ENCODE peak calls at places on chromosomes 6 and 20, in ten cellular contexts. Z, P, Q, E, V, H, N, F, I and C are unnamed samples.

GRCh38 chr20:46195264-46196038 is 77.3 kb downstream of the CD40 start:
- DNase-seq in V (no peak), I (no peak), Q (no peak), F (no peak), P (no peak), H (no peak), N (peak), Z (no peak), E (no peak), C (no peak)

GRCh38 chr20:43138061-43138860 is 51.4 kb downstream of the PTPRT start:
- DNase-seq in P (no peak), Z (no peak), V (no peak), F (no peak), E (no peak), N (no peak), Q (no peak), H (no peak), I (no peak), C (no peak)

GRCh38 chr6:116444991-116445566 is 16.1 kb upstream of the CALHM6 start:
- DNase-seq in H (no peak), I (no peak), Z (no peak), N (no peak), V (no peak), P (no peak), Q (no peak), F (no peak), E (no peak), C (no peak)

GRCh38 chr20:21681932-21682318 is 23.5 kb upstream of the PAX1 start:
- DNase-seq in Q (no peak), P (no peak), V (no peak), E (no peak), F (no peak), H (no peak), N (no peak), I (no peak), Z (no peak), C (no peak)

GRCh38 chr6:26033942-26034354 is 53.3 kb upstream of the HFE start:
- DNase-seq in H (no peak), E (peak), F (no peak), Q (peak), P (peak), N (no peak), Z (no peak), V (no peak), I (no peak), C (no peak)

GRCh38 chr20:53846640-53847039 is 223.8 kb downstream of the BCAS1 start:
- DNase-seq in P (no peak), E (no peak), V (no peak), F (no peak), I (no peak), Q (no peak), Z (no peak), N (no peak), H (no peak), C (no peak)

GRCh38 chr20:44571367-44571766 is 11.0 kb upstream of the PKIG start:
- DNase-seq in N (no peak), E (no peak), I (no peak), H (no peak), V (no peak), Z (no peak), Q (peak), P (no peak), F (no peak), C (no peak)

GRCh38 chr6:108798672-108799355 is 49.4 kb upstream of the ARMC2 start:
- DNase-seq in V (no peak), Z (no peak), F (peak), Q (no peak), I (no peak), E (peak), H (peak), P (no peak), N (peak), C (no peak)

GRCh38 chr20:347640-348484 is 951 bp downstream of the NRSN2 start:
- DNase-seq in P (peak), Q (peak), I (peak), N (peak), E (peak), F (peak), Z (peak), H (peak), V (peak), C (peak)

GRCh38 chr6:33746651-33747100 is at the start of gene IP6K3:
- DNase-seq in P (no peak), I (no peak), H (no peak), Z (no peak), E (no peak), Q (no peak), V (no peak), F (peak), N (no peak), C (no peak)

GRCh38 chr6:69866351-69867074 is at the start of gene COL19A1:
- DNase-seq in Z (no peak), N (no peak), I (no peak), F (peak), E (peak), P (peak), H (no peak), V (no peak), Q (peak), C (no peak)

GRCh38 chr6:79821859-79822258 is 125.5 kb downstream of the ELOVL4 start:
- DNase-seq in H (no peak), Q (no peak), N (no peak), P (no peak), E (no peak), V (no peak), Z (no peak), I (no peak), F (no peak), C (no peak)

GRCh38 chr6:11869656-11870340 is 91.2 kb upstream of the ADTRP start:
- DNase-seq in E (no peak), Z (no peak), N (no peak), H (no peak), F (no peak), I (no peak), V (no peak), P (no peak), Q (no peak), C (no peak)

GRCh38 chr6:137683886-137684285 is 183.2 kb upstream of the TNFAIP3 start:
- DNase-seq in Z (no peak), I (no peak), N (no peak), F (no peak), P (no peak), V (no peak), E (no peak), H (no peak), Q (no peak), C (no peak)

GRCh38 chr6:137879885-137880430 is 12.9 kb downstream of the TNFAIP3 start:
- DNase-seq in P (no peak), Z (no peak), V (no peak), E (no peak), Q (no peak), N (no peak), I (no peak), F (no peak), H (peak), C (no peak)

GRCh38 chr6:90729057-90729456 is 142.2 kb upstream of the MAP3K7 start:
- DNase-seq in I (no peak), P (no peak), Z (no peak), H (no peak), V (no peak), F (no peak), Q (no peak), E (no peak), N (no peak), C (no peak)

GRCh38 chr20:61951695-61952533 is 113.8 kb downstream of the TAF4 start:
- DNase-seq in Q (no peak), E (peak), H (no peak), F (no peak), Z (peak), I (no peak), V (no peak), P (no peak), N (no peak), C (no peak)

DNA sequence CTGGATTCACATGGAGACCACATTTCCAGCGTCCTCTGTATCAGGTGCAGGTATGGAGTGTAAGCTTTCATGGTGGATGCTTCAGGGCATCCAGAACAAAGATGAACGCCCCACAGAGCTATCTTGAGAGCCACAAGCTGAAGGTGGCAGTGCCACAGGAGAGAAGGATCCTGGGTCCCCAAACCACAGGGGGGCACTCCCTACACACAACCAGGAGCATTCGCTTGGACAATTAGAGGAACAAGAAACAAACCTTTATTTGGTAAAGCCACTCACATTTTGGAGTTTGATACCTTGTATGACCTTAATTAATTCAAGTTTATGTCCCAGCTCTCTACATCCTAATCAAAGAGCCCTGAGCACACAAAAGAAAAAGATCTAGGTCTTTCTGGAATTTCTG is 406.3 kb downstream of the PREX1 start:
- DNase-seq in F (no peak), I (no peak), E (no peak), P (no peak), V (no peak), H (no peak), Z (no peak), N (peak), Q (peak), C (no peak)
- TF ChIP-seq CTCF in F (no peak), I (peak), E (peak), P (no peak), V (no peak), H (no peak), Z (no peak), N (peak), Q (peak), C (no peak)

DNA sequence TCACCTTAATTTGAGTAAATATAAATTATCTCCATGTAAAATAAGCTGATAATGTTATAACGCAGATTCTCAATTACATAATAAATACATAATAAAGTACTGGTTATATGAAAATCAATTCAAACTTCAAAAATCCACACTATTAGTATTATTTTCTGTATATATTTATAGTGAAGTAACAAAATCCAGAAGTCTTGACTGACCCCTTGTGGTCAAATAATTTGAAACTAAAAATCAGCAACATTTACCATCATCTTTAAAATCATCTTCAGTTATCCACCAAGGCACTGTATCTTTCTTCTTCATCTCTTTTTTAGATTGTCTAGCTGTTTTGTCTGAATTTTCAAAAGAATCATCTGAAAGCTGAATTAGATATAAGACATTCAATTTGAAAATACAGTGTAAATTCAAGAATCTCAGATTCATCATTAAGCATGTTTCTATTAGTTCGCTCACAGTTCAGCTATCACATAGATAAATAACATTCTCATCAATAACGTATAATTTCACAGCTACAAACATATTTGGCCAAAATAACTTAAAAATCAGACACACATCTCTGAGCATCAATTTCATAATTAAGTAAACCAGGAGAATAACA is 6.5 kb downstream of the CEP162 start:
- DNase-seq in Q (peak), V (no peak), I (no peak), E (peak), N (no peak), F (peak), H (no peak), P (no peak), Z (no peak), C (no peak)
- TF ChIP-seq CTCF in Q (peak), V (no peak), I (peak), E (peak), N (no peak), F (peak), H (peak), P (peak), Z (peak), C (no peak)

GRCh38 chr6:13528232-13528631 is 40.8 kb upstream of the GFOD1 start:
- DNase-seq in Z (no peak), E (no peak), F (no peak), N (no peak), H (no peak), Q (peak), V (no peak), I (no peak), P (no peak), C (no peak)
- TF ChIP-seq CTCF in Z (no peak), E (no peak), F (peak), N (no peak), H (no peak), Q (peak), V (no peak), I (no peak), P (no peak), C (no peak)

GRCh38 chr6:7672066-7673062 is 53.5 kb upstream of the BMP6 start:
- DNase-seq in V (peak), N (peak), Q (no peak), E (no peak), I (no peak), H (no peak), Z (no peak), P (no peak), F (no peak), C (no peak)

GRCh38 chr6:7674291-7674690 is 51.6 kb upstream of the BMP6 start:
- DNase-seq in V (no peak), I (no peak), Q (no peak), E (no peak), F (no peak), H (no peak), P (no peak), Z (no peak), N (no peak), C (no peak)

GRCh38 chr6:7671581-7671980 is 54.3 kb upstream of the BMP6 start:
- DNase-seq in F (no peak), Z (no peak), I (no peak), V (no peak), P (no peak), Q (no peak), N (no peak), H (no peak), E (no peak), C (no peak)

GRCh38 chr6:7671076-7671475 is 54.8 kb upstream of the BMP6 start:
- DNase-seq in Q (no peak), N (no peak), Z (no peak), F (no peak), P (no peak), E (no peak), I (no peak), V (no peak), H (no peak), C (no peak)

DNA sequence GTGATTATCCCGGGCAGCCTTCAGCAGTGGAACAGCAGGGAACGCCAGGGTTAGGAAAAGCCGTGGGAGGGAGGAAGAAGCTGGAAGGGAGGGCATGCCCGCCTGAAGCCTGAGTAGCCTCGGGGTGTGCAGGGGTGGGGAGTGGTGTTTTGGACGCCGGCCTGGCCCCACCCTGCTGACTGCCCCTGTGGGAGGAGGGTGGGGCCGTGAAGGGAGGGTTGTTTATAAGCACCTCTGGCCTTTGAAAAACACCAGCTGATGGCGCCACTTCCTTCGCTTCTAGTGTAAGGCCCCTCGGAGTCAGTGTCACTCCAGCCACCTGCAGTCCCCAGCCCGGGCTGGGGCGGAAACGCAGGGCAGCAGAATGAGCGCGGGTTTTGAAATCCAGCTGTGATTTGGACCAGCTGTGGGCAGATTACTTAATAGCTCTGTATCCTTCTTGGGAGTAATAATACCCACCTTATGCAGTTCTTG is 52.8 kb upstream of the BMP6 start:
- DNase-seq in Q (no peak), H (no peak), V (peak), Z (no peak), I (no peak), F (peak), P (no peak), N (peak), E (peak), C (no peak)
- TF ChIP-seq CTCF in Q (peak), H (no peak), V (no peak), Z (no peak), I (no peak), F (no peak), P (no peak), N (peak), E (peak), C (no peak)

DNA sequence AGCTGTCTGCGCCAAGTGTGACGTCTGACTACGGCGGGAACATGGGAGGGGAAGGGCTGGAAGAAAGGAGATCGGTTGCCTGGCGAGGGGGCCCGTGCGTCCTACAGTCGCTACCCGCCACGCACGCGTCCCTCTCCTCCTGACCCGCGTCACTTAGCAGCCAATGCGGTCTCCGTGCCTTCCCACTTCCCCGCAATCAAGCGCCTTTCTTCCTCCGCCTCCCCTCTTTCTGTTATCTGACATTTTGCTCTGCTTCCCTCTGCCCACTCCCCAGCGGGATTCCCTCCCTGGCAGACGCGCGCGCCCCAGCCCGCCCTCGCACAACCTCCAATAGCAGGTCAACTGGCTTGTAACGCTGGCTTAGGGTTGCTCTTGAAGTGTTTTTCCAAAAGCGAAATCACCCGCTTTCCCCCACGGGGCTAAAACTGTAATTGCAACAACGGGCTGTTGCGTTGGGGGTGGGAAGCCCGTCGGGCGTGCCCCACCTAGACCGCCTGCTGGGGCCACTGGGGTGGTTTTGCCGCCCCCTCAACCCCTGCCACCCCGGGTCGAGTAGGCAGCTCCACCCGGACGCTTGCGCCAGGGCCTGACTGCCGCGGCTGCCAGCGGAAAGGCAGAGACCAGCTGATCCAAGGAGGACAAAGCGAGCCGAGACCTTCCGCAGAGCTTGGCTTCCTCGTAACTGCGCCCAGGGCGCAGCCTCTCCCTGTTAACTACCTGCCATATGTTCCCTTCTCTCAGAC is 6.2 kb upstream of the SOX4 start:
- DNase-seq in V (peak), I (peak), N (peak), F (peak), Q (no peak), P (peak), E (peak), Z (peak), H (peak), C (no peak)
- TF ChIP-seq CTCF in V (no peak), I (no peak), N (no peak), F (peak), Q (no peak), P (no peak), E (no peak), Z (peak), H (no peak), C (no peak)

DNA sequence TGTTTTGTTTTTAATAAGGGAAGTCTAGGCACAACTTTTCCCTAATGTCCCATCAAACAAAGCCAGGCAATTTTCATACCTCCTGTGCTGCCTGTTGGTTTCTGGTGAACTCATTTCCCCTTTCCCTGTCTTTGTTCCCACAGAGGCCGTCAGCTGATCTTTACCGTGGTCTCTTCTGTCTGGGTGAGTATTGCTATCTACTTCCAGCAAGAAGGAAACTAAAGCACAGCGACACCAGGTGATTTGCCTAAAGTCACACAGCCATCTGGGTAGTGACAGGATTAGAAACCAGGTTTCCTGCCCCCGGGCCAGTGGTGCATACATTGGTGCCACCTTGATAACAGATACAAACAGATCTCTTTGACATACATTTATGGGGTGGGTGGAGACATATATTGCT is 59.6 kb downstream of the RAB44 start:
- DNase-seq in I (no peak), Z (no peak), V (no peak), E (no peak), Q (peak), P (no peak), N (no peak), H (no peak), F (no peak), C (no peak)
- TF ChIP-seq CTCF in I (no peak), Z (no peak), V (no peak), E (no peak), Q (peak), P (no peak), N (no peak), H (no peak), F (no peak), C (no peak)

GRCh38 chr20:58693226-58694006 is 816 bp downstream of the NPEPL1 start:
- DNase-seq in V (no peak), P (peak), Z (no peak), F (no peak), I (peak), E (peak), N (peak), H (peak), Q (no peak), C (no peak)
- TF ChIP-seq CTCF in V (no peak), P (no peak), Z (no peak), F (no peak), I (no peak), E (no peak), N (no peak), H (no peak), Q (no peak), C (no peak)

GRCh38 chr6:153312633-153313032 is 181.6 kb upstream of the RGS17 start:
- DNase-seq in Z (no peak), N (peak), Q (peak), E (peak), V (no peak), P (no peak), I (peak), H (no peak), F (peak), C (no peak)
- TF ChIP-seq CTCF in Z (no peak), N (peak), Q (peak), E (peak), V (no peak), P (no peak), I (peak), H (no peak), F (peak), C (no peak)

GRCh38 chr6:132392792-132393191 is 8.5 kb downstream of the MOXD1 start:
- DNase-seq in E (no peak), I (no peak), F (no peak), N (no peak), H (no peak), Q (peak), Z (no peak), V (no peak), P (no peak), C (no peak)
- TF ChIP-seq CTCF in E (no peak), I (peak), F (peak), N (peak), H (no peak), Q (peak), Z (no peak), V (no peak), P (no peak), C (no peak)